ENCODE peak calls at places on chromosomes 11 and 22, in seven cellular contexts. N is endodermal cell, R is cardiac muscle cell, V is nephron progenitor cell, A is IMR-90, T is sigmoid colon, L is psoas muscle. Z is an unnamed sample.

GRCh38 chr11:116507849-116508695 is 264.7 kb downstream of the BUD13 start:
- DNase-seq in A (no peak), R (no peak), T (no peak), N (peak), L (no peak), V (no peak), Z (no peak)

GRCh38 chr11:116503216-116504160 is 269.3 kb downstream of the BUD13 start:
- DNase-seq in V (no peak), A (no peak), T (no peak), L (no peak), N (peak), R (no peak), Z (no peak)

GRCh38 chr11:1878134-1879031 is 13.3 kb downstream of the PRR33 start:
- DNase-seq in N (no peak), A (no peak), T (peak), L (peak), R (no peak), V (no peak), Z (no peak)

GRCh38 chr11:101848262-101848661 is 66.5 kb upstream of the CEP126 start:
- DNase-seq in R (peak), T (no peak), N (no peak), V (no peak), L (no peak), A (peak), Z (no peak)

GRCh38 chr22:49892226-49892899 is 25.9 kb downstream of the ALG12 start:
- DNase-seq in A (no peak), T (no peak), L (peak), V (no peak), N (no peak), R (no peak), Z (no peak)

GRCh38 chr11:102401905-102402304 is 50.7 kb downstream of the TMEM123 start:
- DNase-seq in V (no peak), N (no peak), T (no peak), L (no peak), A (no peak), R (no peak), Z (no peak)

GRCh38 chr11:117734596-117734995 is 62.4 kb downstream of the DSCAML1 start:
- DNase-seq in V (no peak), R (no peak), N (peak), A (no peak), L (no peak), T (no peak), Z (no peak)

GRCh38 chr11:61336171-61336935 is 3.3 kb downstream of the TKFC start:
- DNase-seq in A (peak), V (peak), L (peak), R (peak), N (peak), T (peak), Z (peak)

GRCh38 chr11:205221-206001 is 1.8 kb downstream of the BET1L start:
- DNase-seq in T (peak), R (no peak), L (no peak), V (no peak), N (peak), A (no peak), Z (no peak)

GRCh38 chr22:32119568-32120235 is 39.4 kb downstream of the C22orf42 start:
- DNase-seq in T (no peak), R (no peak), A (no peak), V (no peak), N (no peak), L (no peak), Z (no peak)
- TF ChIP-seq CTCF in T (no peak), R (no peak), A (no peak), V (no peak), N (peak), L (no peak), Z (peak)

DNA sequence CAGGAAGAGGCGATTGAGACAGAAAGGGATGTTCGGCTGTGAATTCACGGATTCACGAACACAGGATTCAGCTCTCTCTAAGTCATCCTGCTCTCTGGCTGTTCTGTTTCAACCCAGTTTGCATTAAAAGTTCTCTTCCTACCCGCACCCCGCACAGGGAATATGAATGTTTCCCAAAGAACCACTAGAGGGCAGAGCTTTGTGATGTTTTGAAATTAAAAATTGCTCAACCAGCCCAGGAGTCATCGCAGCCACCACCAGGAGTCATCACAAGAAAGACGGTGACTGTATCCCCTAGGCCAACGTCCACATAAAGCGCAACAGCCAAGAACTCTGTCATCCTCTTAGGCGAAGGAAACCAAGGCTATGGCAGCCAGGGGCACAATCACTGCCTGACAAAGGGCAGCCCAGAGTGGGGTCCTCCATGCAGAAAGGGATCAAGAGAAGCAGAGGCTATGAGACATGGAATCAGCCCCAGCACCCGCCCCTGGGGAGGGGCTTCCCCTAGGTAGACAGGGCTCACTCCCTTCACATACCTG is 122.4 kb downstream of the WT1 start:
- DNase-seq in A (peak), L (no peak), T (no peak), R (peak), V (no peak), N (peak), Z (peak)
- TF ChIP-seq CTCF in A (peak), L (peak), T (peak), R (peak), V (peak), N (peak), Z (peak)

GRCh38 chr11:121661796-121662508 is 209.2 kb upstream of the SORL1-AS1 start:
- DNase-seq in N (no peak), V (no peak), R (no peak), L (no peak), A (peak), T (no peak), Z (no peak)
- TF ChIP-seq CTCF in N (no peak), V (no peak), R (peak), L (no peak), A (peak), T (no peak), Z (no peak)

GRCh38 chr22:44336962-44337657 is 24.4 kb upstream of the SHISAL1 start:
- DNase-seq in N (no peak), L (no peak), A (no peak), R (no peak), T (peak), V (no peak), Z (peak)

GRCh38 chr22:44337658-44338004 is 24.9 kb upstream of the SHISAL1 start:
- DNase-seq in N (peak), T (peak), V (no peak), R (peak), A (peak), L (no peak), Z (peak)

GRCh38 chr22:44333847-44334635 is 21.3 kb upstream of the SHISAL1 start:
- DNase-seq in V (no peak), R (no peak), N (no peak), T (no peak), A (no peak), L (no peak), Z (no peak)

GRCh38 chr22:44335066-44335839 is 22.5 kb upstream of the SHISAL1 start:
- DNase-seq in N (no peak), A (no peak), T (no peak), V (no peak), L (no peak), R (no peak), Z (no peak)

GRCh38 chr22:44335903-44336803 is 23.4 kb upstream of the SHISAL1 start:
- DNase-seq in T (no peak), L (no peak), V (no peak), A (no peak), R (no peak), N (no peak), Z (peak)
- TF ChIP-seq CTCF in T (no peak), L (no peak), V (no peak), A (no peak), R (no peak), N (peak), Z (peak)

DNA sequence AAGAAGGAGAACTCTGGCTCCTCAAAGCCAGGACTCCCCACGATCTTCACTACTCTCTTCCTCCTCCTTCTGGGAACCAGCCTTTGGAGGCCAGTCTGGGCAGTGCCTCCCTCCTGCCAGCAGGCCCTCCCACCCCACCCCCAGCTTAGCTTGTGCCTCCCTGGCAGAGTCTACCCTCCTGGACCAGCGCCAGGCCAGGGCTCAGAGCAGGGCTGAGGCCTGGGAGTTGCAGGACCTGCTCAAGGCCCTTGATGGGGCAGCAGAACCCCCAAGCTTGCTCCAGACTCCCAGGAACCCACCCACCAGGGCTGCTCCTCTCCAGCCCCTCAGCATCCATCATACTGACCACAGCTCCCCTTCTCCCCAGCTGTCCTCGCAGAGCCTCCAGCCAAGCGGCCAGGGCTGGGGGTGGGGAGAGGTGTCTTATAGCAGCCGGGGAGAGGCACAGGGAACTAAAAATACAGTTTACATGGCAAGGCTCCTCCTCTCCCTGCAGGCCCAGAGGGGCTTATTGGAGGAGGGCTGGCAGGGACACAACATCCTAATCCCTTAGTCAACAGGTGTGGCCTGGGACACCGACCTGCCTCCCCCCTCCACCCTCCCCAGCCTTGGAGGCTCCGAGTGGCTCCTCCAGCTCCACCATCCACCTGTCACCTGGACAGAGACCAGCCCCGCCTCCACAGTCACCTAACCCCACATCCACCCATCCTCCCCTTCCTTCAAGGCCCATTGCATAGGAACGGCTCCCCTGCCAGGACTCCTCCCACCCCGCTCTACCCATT is 5.2 kb upstream of the MB start:
- DNase-seq in A (no peak), N (peak), L (peak), V (peak), T (peak), R (peak), Z (peak)
- TF ChIP-seq CTCF in A (no peak), N (no peak), L (no peak), V (no peak), T (no peak), R (no peak), Z (no peak)

Z was measured in WERI-Rb-1.